ENCODE peak calls at places on chromosomes 6 and 20, in ten cellular contexts. F is CD8-positive, alpha-beta T cell; X is foreskin fibroblast; S is A549; Q is NB4; N is AG04450; E is B cell; H is mammary epithelial cell; J is GM10248; W is endodermal cell. T is an unnamed sample.

GRCh38 chr20:54680872-54681297 is 205.5 kb downstream of the DOK5 start:
- DNase-seq in S (peak; percentile 51), X (peak; percentile 6), Q (peak; percentile 55), H (peak; percentile 10), F (no peak), N (no peak), W (peak; percentile 74), E (peak; percentile 13), J (peak; percentile 19), T (peak; percentile 12)

GRCh38 chr6:41469951-41470340 is 76.2 kb upstream of the FOXP4 start:
- DNase-seq in Q (peak; percentile 53), F (no peak), E (peak; percentile 46), N (no peak), J (no peak), X (no peak), W (peak; percentile 76), S (no peak), H (no peak), T (peak; percentile 3)

GRCh38 chr6:3022765-3023662 is 23.3 kb downstream of the NQO2 start:
- DNase-seq in Q (peak; percentile 72), J (no peak), S (peak; percentile 16), W (no peak), N (no peak), H (peak; percentile 32), X (no peak), F (peak; percentile 42), E (peak; percentile 32), T (no peak)

GRCh38 chr6:34259529-34260069 is 10.8 kb upstream of the SMIM29 start:
- DNase-seq in S (no peak), N (no peak), W (no peak), H (no peak), E (no peak), X (no peak), Q (no peak), J (no peak), F (no peak), T (no peak)

GRCh38 chr6:13761361-13762036 is 49.9 kb upstream of the RANBP9 start:
- DNase-seq in F (no peak), H (peak; percentile 28), E (no peak), J (no peak), N (no peak), W (no peak), S (no peak), Q (no peak), X (no peak), T (peak; percentile 1)

GRCh38 chr6:97712751-97713150 is 429.7 kb upstream of the MMS22L start:
- DNase-seq in J (no peak), Q (no peak), F (no peak), N (no peak), H (no peak), W (no peak), E (no peak), X (no peak), S (no peak), T (no peak)

GRCh38 chr6:126886106-126886505 is 232.4 kb upstream of the RSPO3 start:
- DNase-seq in W (no peak), E (no peak), J (no peak), Q (no peak), N (no peak), X (peak; percentile 7), H (no peak), F (no peak), S (no peak), T (no peak)

GRCh38 chr6:55868910-55869479 is 6.4 kb downstream of the BMP5 start:
- DNase-seq in F (no peak), N (no peak), Q (no peak), H (peak; percentile 99), E (no peak), X (peak; percentile 4), S (peak; percentile 50), W (no peak), J (peak; percentile 45), T (no peak)

GRCh38 chr20:59733326-59733725 is 129.0 kb downstream of the PHACTR3 start:
- DNase-seq in S (no peak), F (no peak), N (no peak), E (no peak), X (no peak), Q (peak; percentile 89), J (no peak), H (no peak), W (peak; percentile 48), T (no peak)

GRCh38 chr6:138278326-138278725 is 60.0 kb upstream of the PBOV1 start:
- DNase-seq in S (peak; percentile 28), H (no peak), J (no peak), X (no peak), Q (peak; percentile 16), F (no peak), W (peak; percentile 67), E (no peak), N (no peak), T (peak; percentile 8)

GRCh38 chr6:108781419-108782110 is 66.7 kb upstream of the ARMC2 start:
- DNase-seq in F (no peak), J (no peak), H (peak; percentile 17), X (no peak), E (peak; percentile 15), W (peak; percentile 77), S (no peak), N (no peak), Q (no peak), T (no peak)

GRCh38 chr6:50939931-50940330 is 121.3 kb downstream of the TFAP2B start:
- DNase-seq in J (no peak), N (no peak), E (no peak), W (no peak), X (no peak), F (no peak), Q (no peak), S (no peak), H (no peak), T (no peak)

GRCh38 chr6:2764610-2765165 is 505 bp upstream of the WRNIP1 start:
- DNase-seq in E (peak; percentile 77), H (peak; percentile 66), S (peak; percentile 69), F (peak; percentile 45), Q (peak; percentile 85), W (no peak), J (peak; percentile 60), X (peak; percentile 60), N (no peak), T (peak; percentile 62)

DNA sequence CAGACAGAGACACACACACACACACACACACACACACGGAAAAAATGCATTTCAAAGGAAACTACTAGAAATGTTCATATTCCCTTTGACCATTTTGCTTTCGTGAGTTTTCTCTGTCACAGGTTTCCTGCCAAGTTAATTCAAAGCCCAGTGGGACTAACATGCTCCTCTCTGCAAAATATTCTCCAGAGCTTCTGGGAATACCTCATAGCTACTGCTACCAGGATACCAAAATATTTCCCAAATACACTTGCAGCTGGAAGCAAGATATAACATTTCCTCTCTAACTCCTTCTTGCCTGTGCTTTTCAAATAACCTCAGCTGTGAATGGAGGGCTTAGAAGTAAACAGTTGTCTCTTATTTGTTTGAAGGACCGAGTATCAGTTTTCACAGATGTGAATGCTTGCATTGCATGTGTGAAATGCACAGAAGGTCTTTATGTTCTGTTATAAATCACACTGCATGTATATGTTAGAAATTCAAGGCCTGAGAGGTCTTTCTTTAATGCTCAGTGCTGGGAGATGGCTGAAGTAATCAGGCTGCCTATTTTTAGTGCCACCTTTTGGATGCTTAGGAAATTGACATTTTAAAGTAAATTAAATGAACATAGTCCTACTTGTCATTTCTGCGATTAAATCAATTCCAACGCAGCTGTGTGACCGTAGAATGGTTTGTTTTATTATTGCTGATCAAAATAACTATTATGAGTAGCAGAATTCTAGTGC is 8.7 kb upstream of the FAM209A start:
- DNase-seq in N (peak; percentile 3), F (no peak), W (no peak), J (no peak), H (no peak), E (no peak), Q (peak; percentile 39), S (no peak), X (no peak), T (peak; percentile 19)
- TF ChIP-seq CTCF in N (peak; percentile 36), F (peak; percentile 31), W (peak; percentile 18), J (peak; percentile 24), H (peak; percentile 13), E (no peak), Q (no peak), S (peak; percentile 41), X (peak; percentile 26), T (peak; percentile 59)

DNA sequence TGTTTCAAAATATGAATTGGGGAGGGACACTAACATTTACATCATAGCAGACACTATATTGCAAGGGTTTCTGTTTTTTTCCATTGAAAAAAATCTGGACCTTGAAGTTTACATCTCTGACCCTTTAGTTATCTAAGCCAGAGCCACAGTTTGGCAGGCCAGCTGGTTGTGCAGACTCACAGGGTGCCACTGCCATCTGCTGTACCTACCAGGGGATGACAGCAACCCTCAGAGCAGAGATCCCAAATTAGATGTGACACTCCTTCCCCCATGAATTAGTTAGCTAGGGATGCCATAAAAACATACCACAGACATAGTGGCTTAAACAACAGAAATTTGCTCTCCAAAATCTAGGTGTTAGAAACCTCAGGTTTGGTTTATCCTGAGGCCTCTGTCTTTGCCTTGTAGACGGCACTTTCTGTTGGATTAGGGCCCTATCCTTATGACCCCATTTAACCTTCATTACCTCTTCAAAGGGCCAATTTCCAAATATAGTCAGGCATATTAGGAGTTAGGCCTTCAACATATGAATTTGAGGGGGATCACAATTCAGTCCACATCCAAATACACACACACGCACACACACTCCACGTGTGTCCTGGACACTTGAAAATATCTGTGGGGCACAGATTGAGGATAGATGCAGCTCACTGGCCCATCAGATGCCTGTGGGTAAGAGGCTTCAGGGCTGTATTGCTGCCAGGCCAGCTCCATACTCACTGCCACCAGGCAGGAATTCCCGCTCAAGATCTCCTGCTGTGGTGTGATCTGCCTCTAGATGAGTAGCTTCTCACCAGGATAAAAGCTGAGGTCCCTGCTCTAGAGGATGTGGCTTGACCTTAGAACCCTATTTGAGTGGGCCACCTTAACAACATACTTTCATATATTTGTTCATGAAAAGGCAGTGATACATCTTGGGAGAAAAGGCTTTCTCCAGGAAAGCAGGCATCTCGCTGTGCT is 166.1 kb upstream of the RNF217 start:
- DNase-seq in Q (peak; percentile 25), H (no peak), W (peak; percentile 79), J (peak; percentile 3), S (peak; percentile 4), F (no peak), E (no peak), X (no peak), N (no peak), T (no peak)
- TF ChIP-seq CTCF in Q (peak; percentile 48), H (peak; percentile 58), W (peak; percentile 89), J (no peak), S (peak; percentile 17), F (no peak), E (no peak), X (no peak), N (no peak), T (no peak)

DNA sequence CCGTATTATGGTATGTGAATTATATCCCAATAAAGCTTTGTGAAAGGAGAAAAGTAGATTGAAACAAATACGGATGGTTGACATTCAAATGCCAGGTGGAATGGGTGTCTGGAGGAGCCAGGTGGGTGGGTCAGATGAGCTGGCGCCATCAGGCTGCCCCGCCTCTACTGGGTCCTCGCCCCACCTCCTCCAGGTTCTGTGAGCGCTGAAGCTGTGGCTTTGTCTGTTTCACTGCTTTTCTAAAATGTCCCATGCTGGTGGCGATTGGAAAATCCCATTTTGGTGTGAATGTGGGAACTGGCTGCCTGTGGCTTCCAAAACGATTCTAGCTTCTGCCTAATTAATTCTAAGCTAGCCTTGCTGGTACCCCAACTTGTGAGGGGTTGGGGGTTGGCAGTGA is 16.5 kb downstream of the DUSP22 start:
- DNase-seq in F (no peak), Q (no peak), S (no peak), N (no peak), J (no peak), E (no peak), W (peak; percentile 56), H (no peak), X (no peak), T (no peak)
- TF ChIP-seq CTCF in F (no peak), Q (no peak), S (no peak), N (no peak), J (no peak), E (no peak), W (no peak), H (no peak), X (no peak), T (no peak)

GRCh38 chr20:57048027-57048869 is 218.2 kb downstream of the BMP7 start:
- DNase-seq in S (peak; percentile 81), H (peak; percentile 37), N (no peak), Q (peak; percentile 90), X (peak; percentile 63), W (peak; percentile 90), F (no peak), J (peak; percentile 66), E (no peak), T (peak; percentile 25)
- TF ChIP-seq CTCF in S (peak; percentile 65), H (peak; percentile 78), N (peak; percentile 48), Q (peak; percentile 95), X (peak; percentile 73), W (peak; percentile 95), F (no peak), J (peak; percentile 70), E (peak; percentile 17), T (peak; percentile 84)

T was measured in HFFc6.